ENCODE peak calls at places on chromosomes 16 and 17, in four cellular contexts. L is nucleus accumbens, U is bronchial epithelial cell, K is AG10803. D is an unnamed sample.

GRCh38 chr17:79985361-79985760 is 50.3 kb downstream of the TBC1D16 start:
- DNase-seq in L (no peak), U (no peak), K (no peak), D (no peak)

GRCh38 chr17:63120406-63120805 is 154.4 kb downstream of the TANC2 start:
- DNase-seq in L (no peak), U (peak; percentile 23), K (peak; percentile 12), D (no peak)

GRCh38 chr17:45129426-45129939 is 2.8 kb downstream of the PLCD3 start:
- DNase-seq in L (no peak), U (no peak), K (peak; percentile 80), D (no peak)

GRCh38 chr16:88326611-88327485 is 55.9 kb upstream of the ZNF469 start:
- DNase-seq in L (no peak), U (no peak), K (no peak), D (no peak)

GRCh38 chr16:67406111-67406593 is 10.1 kb downstream of the ZDHHC1 start:
- DNase-seq in L (no peak), U (no peak), K (peak; percentile 62), D (no peak)

GRCh38 chr17:19747829-19748806 is at the start of gene ALDH3A1:
- DNase-seq in L (no peak), U (peak; percentile 67), K (peak; percentile 69), D (no peak)

GRCh38 chr17:72714357-72714966 is 378.0 kb downstream of the SLC39A11 start:
- DNase-seq in L (no peak), U (no peak), K (no peak), D (no peak)

GRCh38 chr17:50052822-50053653 is 2.9 kb upstream of the ITGA3 start:
- DNase-seq in L (no peak), U (no peak), K (no peak), D (no peak)

GRCh38 chr17:32116937-32117336 is 25.4 kb upstream of the RHOT1 start:
- DNase-seq in L (no peak), U (no peak), K (no peak), D (no peak)

GRCh38 chr17:20092973-20093626 is 83.9 kb downstream of the SPECC1 start:
- DNase-seq in L (no peak), U (no peak), K (no peak), D (no peak)

GRCh38 chr16:69564845-69565610 is 738 bp upstream of the NFAT5 start:
- DNase-seq in L (no peak), U (peak; percentile 24), K (no peak), D (no peak)